ENCODE peak calls at places on chromosome 3, in five cellular contexts. One of them, this sample, is unnamed.
A peak's percentile ranks its signal among the peaks of the same experiment; 100 is the strongest.

GRCh38 chr3:24496529-24497482 is 2.2 kb upstream of the THRB start:
- DNase-seq in nucleus accumbens: no peak
- DNase-seq in RKO: no peak
- DNase-seq in activated CD4-positive, alpha-beta T cell treated with anti-CD3 and anti-CD28 coated beads, Interleukin-2, amount 50 U/mL, for 24 hours: no peak
- DNase-seq in GM04503: no peak
- DNase-seq in this sample: peak; percentile 93

GRCh38 chr3:149462653-149463052 is 11.8 kb upstream of the TM4SF4 start:
- DNase-seq in nucleus accumbens: no peak
- DNase-seq in GM04503: peak; percentile 60
- DNase-seq in RKO: no peak
- DNase-seq in activated CD4-positive, alpha-beta T cell treated with anti-CD3 and anti-CD28 coated beads, Interleukin-2, amount 50 U/mL, for 24 hours: no peak
- DNase-seq in this sample: peak; percentile 63

GRCh38 chr3:111723293-111723963 is 128.3 kb upstream of the ZBED2 start:
- DNase-seq in RKO: no peak
- DNase-seq in activated CD4-positive, alpha-beta T cell treated with anti-CD3 and anti-CD28 coated beads, Interleukin-2, amount 50 U/mL, for 24 hours: no peak
- DNase-seq in GM04503: peak; percentile 80
- DNase-seq in nucleus accumbens: no peak
- DNase-seq in this sample: peak; percentile 86

GRCh38 chr3:14324224-14324944 is 78.0 kb upstream of the SLC6A6 start:
- DNase-seq in activated CD4-positive, alpha-beta T cell treated with anti-CD3 and anti-CD28 coated beads, Interleukin-2, amount 50 U/mL, for 24 hours: no peak
- DNase-seq in GM04503: no peak
- DNase-seq in RKO: peak; percentile 3
- DNase-seq in nucleus accumbens: no peak
- DNase-seq in this sample: no peak

GRCh38 chr3:115930168-115930567 is 306.9 kb downstream of the GAP43 start:
- DNase-seq in RKO: no peak
- DNase-seq in activated CD4-positive, alpha-beta T cell treated with anti-CD3 and anti-CD28 coated beads, Interleukin-2, amount 50 U/mL, for 24 hours: no peak
- DNase-seq in nucleus accumbens: no peak
- DNase-seq in GM04503: no peak
- DNase-seq in this sample: no peak

GRCh38 chr3:127961963-127962362 is 46.9 kb downstream of the KBTBD12 start:
- DNase-seq in activated CD4-positive, alpha-beta T cell treated with anti-CD3 and anti-CD28 coated beads, Interleukin-2, amount 50 U/mL, for 24 hours: no peak
- DNase-seq in RKO: peak; percentile 46
- DNase-seq in nucleus accumbens: no peak
- DNase-seq in GM04503: no peak
- DNase-seq in this sample: no peak

GRCh38 chr3:159763466-159764210 is 225.0 kb upstream of the IL12A start:
- DNase-seq in RKO: peak; percentile 91
- DNase-seq in nucleus accumbens: peak; percentile 80
- DNase-seq in activated CD4-positive, alpha-beta T cell treated with anti-CD3 and anti-CD28 coated beads, Interleukin-2, amount 50 U/mL, for 24 hours: no peak
- DNase-seq in GM04503: peak; percentile 50
- DNase-seq in this sample: peak; percentile 86

GRCh38 chr3:67176396-67176795 is 178.3 kb downstream of the KBTBD8 start:
- DNase-seq in nucleus accumbens: no peak
- DNase-seq in activated CD4-positive, alpha-beta T cell treated with anti-CD3 and anti-CD28 coated beads, Interleukin-2, amount 50 U/mL, for 24 hours: no peak
- DNase-seq in RKO: no peak
- DNase-seq in GM04503: no peak
- DNase-seq in this sample: no peak

GRCh38 chr3:55169608-55170010 is 241.8 kb upstream of the LRTM1 start:
- DNase-seq in RKO: no peak
- DNase-seq in GM04503: peak; percentile 100
- DNase-seq in activated CD4-positive, alpha-beta T cell treated with anti-CD3 and anti-CD28 coated beads, Interleukin-2, amount 50 U/mL, for 24 hours: no peak
- DNase-seq in nucleus accumbens: no peak
- DNase-seq in this sample: peak; percentile 92

GRCh38 chr3:161413127-161413854 is 42.0 kb upstream of the SPTSSB start:
- DNase-seq in activated CD4-positive, alpha-beta T cell treated with anti-CD3 and anti-CD28 coated beads, Interleukin-2, amount 50 U/mL, for 24 hours: no peak
- DNase-seq in RKO: no peak
- DNase-seq in nucleus accumbens: no peak
- DNase-seq in GM04503: no peak
- DNase-seq in this sample: peak; percentile 62

GRCh38 chr3:171436380-171436779 is 23.8 kb downstream of the TNIK start:
- DNase-seq in activated CD4-positive, alpha-beta T cell treated with anti-CD3 and anti-CD28 coated beads, Interleukin-2, amount 50 U/mL, for 24 hours: no peak
- DNase-seq in GM04503: no peak
- DNase-seq in RKO: no peak
- DNase-seq in nucleus accumbens: no peak
- DNase-seq in this sample: no peak

GRCh38 chr3:119173325-119173724 is at the start of gene UPK1B:
- DNase-seq in GM04503: no peak
- DNase-seq in nucleus accumbens: no peak
- DNase-seq in activated CD4-positive, alpha-beta T cell treated with anti-CD3 and anti-CD28 coated beads, Interleukin-2, amount 50 U/mL, for 24 hours: no peak
- DNase-seq in RKO: no peak
- DNase-seq in this sample: no peak

GRCh38 chr3:13021141-13021933 is 51.9 kb downstream of the IQSEC1 start:
- DNase-seq in RKO: no peak
- DNase-seq in activated CD4-positive, alpha-beta T cell treated with anti-CD3 and anti-CD28 coated beads, Interleukin-2, amount 50 U/mL, for 24 hours: no peak
- DNase-seq in nucleus accumbens: no peak
- DNase-seq in GM04503: no peak
- DNase-seq in this sample: peak; percentile 18

GRCh38 chr3:4981688-4982494 is 2.7 kb downstream of the BHLHE40 start:
- DNase-seq in nucleus accumbens: no peak
- DNase-seq in RKO: peak; percentile 87
- DNase-seq in GM04503: no peak
- DNase-seq in activated CD4-positive, alpha-beta T cell treated with anti-CD3 and anti-CD28 coated beads, Interleukin-2, amount 50 U/mL, for 24 hours: no peak
- DNase-seq in this sample: peak; percentile 81

GRCh38 chr3:126476166-126476975 is 680 bp upstream of the ZXDC start:
- DNase-seq in nucleus accumbens: no peak
- DNase-seq in RKO: no peak
- DNase-seq in GM04503: no peak
- DNase-seq in activated CD4-positive, alpha-beta T cell treated with anti-CD3 and anti-CD28 coated beads, Interleukin-2, amount 50 U/mL, for 24 hours: peak; percentile 51
- DNase-seq in this sample: peak; percentile 57

GRCh38 chr3:171967137-171967783 is 72.1 kb upstream of the FNDC3B start:
- DNase-seq in activated CD4-positive, alpha-beta T cell treated with anti-CD3 and anti-CD28 coated beads, Interleukin-2, amount 50 U/mL, for 24 hours: no peak
- DNase-seq in RKO: peak; percentile 45
- DNase-seq in nucleus accumbens: no peak
- DNase-seq in GM04503: peak; percentile 85
- DNase-seq in this sample: peak; percentile 90

GRCh38 chr3:110414851-110415250 is 656.8 kb upstream of the NECTIN3 start:
- DNase-seq in GM04503: peak; percentile 46
- DNase-seq in RKO: no peak
- DNase-seq in nucleus accumbens: no peak
- DNase-seq in activated CD4-positive, alpha-beta T cell treated with anti-CD3 and anti-CD28 coated beads, Interleukin-2, amount 50 U/mL, for 24 hours: no peak
- DNase-seq in this sample: peak; percentile 60

GRCh38 chr3:171845541-171846284 is 2.6 kb downstream of the TMEM212 start:
- DNase-seq in nucleus accumbens: no peak
- DNase-seq in GM04503: no peak
- DNase-seq in activated CD4-positive, alpha-beta T cell treated with anti-CD3 and anti-CD28 coated beads, Interleukin-2, amount 50 U/mL, for 24 hours: no peak
- DNase-seq in RKO: no peak
- DNase-seq in this sample: no peak

GRCh38 chr3:58422756-58423324 is 10.8 kb downstream of the PDHB start:
- DNase-seq in nucleus accumbens: no peak
- DNase-seq in GM04503: no peak
- DNase-seq in activated CD4-positive, alpha-beta T cell treated with anti-CD3 and anti-CD28 coated beads, Interleukin-2, amount 50 U/mL, for 24 hours: no peak
- DNase-seq in RKO: no peak
- DNase-seq in this sample: peak; percentile 32

GRCh38 chr3:159775372-159775961 is 213.2 kb upstream of the IL12A start:
- DNase-seq in activated CD4-positive, alpha-beta T cell treated with anti-CD3 and anti-CD28 coated beads, Interleukin-2, amount 50 U/mL, for 24 hours: no peak
- DNase-seq in GM04503: peak; percentile 74
- DNase-seq in RKO: no peak
- DNase-seq in nucleus accumbens: peak; percentile 69
- DNase-seq in this sample: peak; percentile 91

GRCh38 chr3:33145221-33145900 is 31.5 kb downstream of the CRTAP start:
- DNase-seq in activated CD4-positive, alpha-beta T cell treated with anti-CD3 and anti-CD28 coated beads, Interleukin-2, amount 50 U/mL, for 24 hours: no peak
- DNase-seq in nucleus accumbens: no peak
- DNase-seq in GM04503: no peak
- DNase-seq in RKO: no peak
- DNase-seq in this sample: no peak

GRCh38 chr3:42133500-42134298 is 42.5 kb downstream of the TRAK1 start:
- DNase-seq in RKO: no peak
- DNase-seq in nucleus accumbens: no peak
- DNase-seq in GM04503: no peak
- DNase-seq in activated CD4-positive, alpha-beta T cell treated with anti-CD3 and anti-CD28 coated beads, Interleukin-2, amount 50 U/mL, for 24 hours: no peak
- DNase-seq in this sample: no peak

GRCh38 chr3:181610083-181610972 is 101.4 kb upstream of the SOX2 start:
- DNase-seq in GM04503: no peak
- DNase-seq in nucleus accumbens: no peak
- DNase-seq in activated CD4-positive, alpha-beta T cell treated with anti-CD3 and anti-CD28 coated beads, Interleukin-2, amount 50 U/mL, for 24 hours: no peak
- DNase-seq in RKO: no peak
- DNase-seq in this sample: no peak

GRCh38 chr3:141093397-141093796 is 42.2 kb downstream of the SPSB4 start:
- DNase-seq in nucleus accumbens: no peak
- DNase-seq in RKO: peak; percentile 12
- DNase-seq in activated CD4-positive, alpha-beta T cell treated with anti-CD3 and anti-CD28 coated beads, Interleukin-2, amount 50 U/mL, for 24 hours: no peak
- DNase-seq in GM04503: no peak
- DNase-seq in this sample: peak; percentile 14

GRCh38 chr3:138174421-138175122 is at the start of gene DBR1:
- DNase-seq in activated CD4-positive, alpha-beta T cell treated with anti-CD3 and anti-CD28 coated beads, Interleukin-2, amount 50 U/mL, for 24 hours: peak; percentile 52
- DNase-seq in RKO: peak; percentile 88
- DNase-seq in GM04503: peak; percentile 47
- DNase-seq in nucleus accumbens: peak; percentile 36
- DNase-seq in this sample: peak; percentile 85

GRCh38 chr3:188772886-188773285 is 398.9 kb upstream of the TPRG1 start:
- DNase-seq in RKO: no peak
- DNase-seq in GM04503: no peak
- DNase-seq in nucleus accumbens: no peak
- DNase-seq in activated CD4-positive, alpha-beta T cell treated with anti-CD3 and anti-CD28 coated beads, Interleukin-2, amount 50 U/mL, for 24 hours: no peak
- DNase-seq in this sample: peak; percentile 79

GRCh38 chr3:179867961-179868360 is 168.8 kb downstream of the PEX5L start:
- DNase-seq in GM04503: no peak
- DNase-seq in activated CD4-positive, alpha-beta T cell treated with anti-CD3 and anti-CD28 coated beads, Interleukin-2, amount 50 U/mL, for 24 hours: no peak
- DNase-seq in nucleus accumbens: no peak
- DNase-seq in RKO: no peak
- DNase-seq in this sample: no peak

GRCh38 chr3:55000546-55000945 is 72.7 kb upstream of the LRTM1 start:
- DNase-seq in RKO: peak; percentile 41
- DNase-seq in GM04503: peak; percentile 55
- DNase-seq in nucleus accumbens: no peak
- DNase-seq in activated CD4-positive, alpha-beta T cell treated with anti-CD3 and anti-CD28 coated beads, Interleukin-2, amount 50 U/mL, for 24 hours: no peak
- DNase-seq in this sample: peak; percentile 85

GRCh38 chr3:169243579-169243978 is 419.9 kb downstream of the MECOM start:
- DNase-seq in activated CD4-positive, alpha-beta T cell treated with anti-CD3 and anti-CD28 coated beads, Interleukin-2, amount 50 U/mL, for 24 hours: no peak
- DNase-seq in RKO: no peak
- DNase-seq in nucleus accumbens: no peak
- DNase-seq in GM04503: no peak
- DNase-seq in this sample: no peak

GRCh38 chr3:99780749-99781148 is 36.9 kb upstream of the CMSS1 start:
- DNase-seq in nucleus accumbens: no peak
- DNase-seq in activated CD4-positive, alpha-beta T cell treated with anti-CD3 and anti-CD28 coated beads, Interleukin-2, amount 50 U/mL, for 24 hours: no peak
- DNase-seq in GM04503: no peak
- DNase-seq in RKO: no peak
- DNase-seq in this sample: peak; percentile 20

GRCh38 chr3:17539436-17539835 is 203.0 kb downstream of the TBC1D5 start:
- DNase-seq in nucleus accumbens: no peak
- DNase-seq in GM04503: no peak
- DNase-seq in activated CD4-positive, alpha-beta T cell treated with anti-CD3 and anti-CD28 coated beads, Interleukin-2, amount 50 U/mL, for 24 hours: no peak
- DNase-seq in RKO: no peak
- DNase-seq in this sample: no peak

GRCh38 chr3:115401298-115401697 is 222.0 kb upstream of the GAP43 start:
- DNase-seq in nucleus accumbens: no peak
- DNase-seq in RKO: no peak
- DNase-seq in activated CD4-positive, alpha-beta T cell treated with anti-CD3 and anti-CD28 coated beads, Interleukin-2, amount 50 U/mL, for 24 hours: no peak
- DNase-seq in GM04503: peak; percentile 48
- DNase-seq in this sample: peak; percentile 93

GRCh38 chr3:48042071-48042760 is 26.0 kb upstream of the MAP4 start:
- DNase-seq in nucleus accumbens: no peak
- DNase-seq in activated CD4-positive, alpha-beta T cell treated with anti-CD3 and anti-CD28 coated beads, Interleukin-2, amount 50 U/mL, for 24 hours: no peak
- DNase-seq in RKO: no peak
- DNase-seq in GM04503: no peak
- DNase-seq in this sample: peak; percentile 56

GRCh38 chr3:46406786-46407611 is at the start of the genes CCR5AS and CCRL2:
- DNase-seq in GM04503: no peak
- DNase-seq in activated CD4-positive, alpha-beta T cell treated with anti-CD3 and anti-CD28 coated beads, Interleukin-2, amount 50 U/mL, for 24 hours: no peak
- DNase-seq in nucleus accumbens: no peak
- DNase-seq in RKO: peak; percentile 94
- DNase-seq in this sample: peak; percentile 65

GRCh38 chr3:142958707-142959106 is 4.8 kb downstream of the PAQR9 start:
- DNase-seq in activated CD4-positive, alpha-beta T cell treated with anti-CD3 and anti-CD28 coated beads, Interleukin-2, amount 50 U/mL, for 24 hours: no peak
- DNase-seq in GM04503: no peak
- DNase-seq in RKO: peak; percentile 92
- DNase-seq in nucleus accumbens: no peak
- DNase-seq in this sample: peak; percentile 12

GRCh38 chr3:40885423-40885822 is 313.9 kb upstream of the CTNNB1 start:
- DNase-seq in activated CD4-positive, alpha-beta T cell treated with anti-CD3 and anti-CD28 coated beads, Interleukin-2, amount 50 U/mL, for 24 hours: no peak
- DNase-seq in RKO: no peak
- DNase-seq in GM04503: no peak
- DNase-seq in nucleus accumbens: no peak
- DNase-seq in this sample: no peak

GRCh38 chr3:159130108-159130507 is 328.3 kb downstream of the MFSD1 start:
- DNase-seq in nucleus accumbens: no peak
- DNase-seq in RKO: no peak
- DNase-seq in GM04503: no peak
- DNase-seq in activated CD4-positive, alpha-beta T cell treated with anti-CD3 and anti-CD28 coated beads, Interleukin-2, amount 50 U/mL, for 24 hours: no peak
- DNase-seq in this sample: peak; percentile 38